ENCODE peak calls at places on chromosome 11, in seven cellular contexts. B is PC-9, Q is cardiac muscle cell, A is IMR-90, D is lower lobe of right lung, V is body of pancreas, U is mucosa of descending colon. C is an unnamed sample. For H3K36me3, the result is how much of the 10 kb centered on the place peaks cover.

GRCh38 chr11:103624708-103625623 is 411.5 kb upstream of the DDI1 start:
- DNase-seq in B (peak), Q (no peak), A (peak), D (no peak), V (no peak), U (no peak), C (peak)

GRCh38 chr11:8871283-8871775 is 39.7 kb upstream of the AKIP1 start:
- DNase-seq in B (peak), Q (peak), A (peak), D (peak), V (peak), U (peak), C (peak)

GRCh38 chr11:48003926-48004325 is 23.6 kb downstream of the PTPRJ start:
- DNase-seq in B (no peak), Q (no peak), A (no peak), D (no peak), V (no peak), U (no peak), C (no peak)

GRCh38 chr11:30453705-30454104 is 130.8 kb downstream of the ARL14EP start:
- DNase-seq in B (no peak), Q (no peak), A (no peak), D (no peak), V (no peak), U (no peak), C (no peak)

GRCh38 chr11:64004590-64004984 is 18.3 kb downstream of the OTUB1 start:
- DNase-seq in B (no peak), Q (no peak), A (no peak), D (no peak), V (no peak), U (no peak), C (no peak)

GRCh38 chr11:19905280-19905853 is 192.7 kb downstream of the NAV2 start:
- DNase-seq in B (no peak), Q (peak), A (peak), D (no peak), V (no peak), U (no peak), C (no peak)

GRCh38 chr11:104967493-104968364 is 645 bp downstream of the CASP4 start:
- DNase-seq in B (no peak), Q (no peak), A (peak), D (no peak), V (no peak), U (no peak), C (no peak)

GRCh38 chr11:64459016-64459415 is 100.1 kb downstream of the RPS6KA4 start:
- DNase-seq in B (no peak), Q (no peak), A (peak), D (no peak), V (no peak), U (no peak), C (no peak)

GRCh38 chr11:33006010-33006409 is 9.7 kb upstream of the DEPDC7 start:
- DNase-seq in B (no peak), Q (no peak), A (no peak), D (no peak), V (no peak), U (no peak), C (no peak)

GRCh38 chr11:45374130-45374529 is 88.0 kb upstream of the SYT13 start:
- DNase-seq in B (no peak), Q (no peak), A (no peak), D (no peak), V (no peak), U (no peak), C (no peak)

GRCh38 chr11:14638561-14638960 is 5.0 kb upstream of the PDE3B start:
- DNase-seq in B (no peak), Q (no peak), A (no peak), D (no peak), V (peak), U (no peak), C (no peak)

GRCh38 chr11:94536386-94536785 is 7.3 kb upstream of the FUT4 start:
- DNase-seq in B (no peak), Q (no peak), A (no peak), D (no peak), V (no peak), U (no peak), C (no peak)

GRCh38 chr11:76807206-76807875 is 24.2 kb downstream of the TSKU start:
- DNase-seq in B (peak), Q (peak), A (peak), D (peak), V (peak), U (peak), C (no peak)

GRCh38 chr11:2655834-2656622 is 43.8 kb downstream of the KCNQ1OT1 start:
- DNase-seq in B (no peak), Q (no peak), A (peak), D (no peak), V (peak), U (no peak), C (peak)

DNA sequence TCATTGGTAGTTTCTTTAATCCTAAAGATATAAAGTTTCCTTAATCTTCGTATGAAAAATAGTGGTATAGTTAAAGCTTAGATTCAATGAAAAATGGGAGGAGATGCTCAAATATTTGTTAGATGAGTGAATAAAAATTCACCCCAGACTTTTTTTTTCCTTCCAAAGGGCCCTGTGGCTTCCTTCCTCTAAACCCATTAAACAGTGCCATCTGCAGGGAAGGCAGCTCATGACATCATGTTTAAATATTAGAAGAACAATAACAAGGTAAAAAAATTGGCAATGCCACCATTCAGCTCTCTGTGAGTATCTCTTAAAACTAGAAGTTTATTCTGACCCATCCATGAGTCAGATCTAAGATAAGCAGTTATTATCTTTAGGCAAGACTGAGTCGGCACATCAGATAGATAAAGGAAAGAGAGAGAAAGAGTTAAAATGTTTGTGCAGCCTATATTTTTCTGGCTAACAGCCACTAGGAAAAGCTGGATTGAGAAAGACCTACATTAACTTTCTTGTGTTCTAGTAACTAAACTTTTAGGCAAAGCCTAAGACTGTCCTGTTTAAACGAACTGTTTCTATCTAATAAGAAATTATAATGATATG is 19.1 kb upstream of the OOSP1 start:
- DNase-seq in B (peak), Q (peak), A (peak), D (no peak), V (peak), U (no peak), C (no peak)
- TF ChIP-seq CTCF in B (peak), Q (peak), A (peak), D (peak), V (peak), U (peak), C (peak)

GRCh38 chr11:61406991-61407728 is 14.8 kb downstream of the TMEM216 start:
- DNase-seq in B (no peak), Q (no peak), A (no peak), D (no peak), V (no peak), U (no peak), C (no peak)

GRCh38 chr11:61406067-61406466 is 13.7 kb downstream of the TMEM216 start:
- DNase-seq in B (no peak), Q (no peak), A (no peak), D (no peak), V (no peak), U (no peak), C (no peak)

GRCh38 chr11:61401558-61401957 is 9.2 kb downstream of the TMEM216 start:
- DNase-seq in B (no peak), Q (no peak), A (no peak), D (no peak), V (no peak), U (no peak), C (no peak)

GRCh38 chr11:61404641-61405040 is 12.3 kb downstream of the TMEM216 start:
- DNase-seq in B (no peak), Q (no peak), A (no peak), D (no peak), V (no peak), U (no peak), C (no peak)
- H3K36me3 ChIP-seq in B (half or more), Q (half or more), A (under half), D (half or more), V (under half), U (under half), C (under half)

GRCh38 chr11:13016415-13016814 is 7.3 kb downstream of the RASSF10 start:
- DNase-seq in B (no peak), Q (no peak), A (no peak), D (no peak), V (no peak), U (no peak), C (no peak)
- TF ChIP-seq CTCF in B (no peak), Q (no peak), A (no peak), D (no peak), V (no peak), U (no peak), C (no peak)

GRCh38 chr11:73382747-73383146 is 6.5 kb downstream of the RELT start:
- DNase-seq in B (no peak), Q (no peak), A (no peak), D (no peak), V (no peak), U (no peak), C (no peak)

GRCh38 chr11:73384531-73384870 is 8.3 kb downstream of the RELT start:
- DNase-seq in B (no peak), Q (no peak), A (no peak), D (no peak), V (no peak), U (no peak), C (no peak)

GRCh38 chr11:73384127-73384441 is 7.9 kb downstream of the RELT start:
- DNase-seq in B (no peak), Q (no peak), A (no peak), D (no peak), V (no peak), U (no peak), C (no peak)

GRCh38 chr11:73382183-73382582 is 6.0 kb downstream of the RELT start:
- DNase-seq in B (no peak), Q (peak), A (no peak), D (no peak), V (no peak), U (no peak), C (no peak)

DNA sequence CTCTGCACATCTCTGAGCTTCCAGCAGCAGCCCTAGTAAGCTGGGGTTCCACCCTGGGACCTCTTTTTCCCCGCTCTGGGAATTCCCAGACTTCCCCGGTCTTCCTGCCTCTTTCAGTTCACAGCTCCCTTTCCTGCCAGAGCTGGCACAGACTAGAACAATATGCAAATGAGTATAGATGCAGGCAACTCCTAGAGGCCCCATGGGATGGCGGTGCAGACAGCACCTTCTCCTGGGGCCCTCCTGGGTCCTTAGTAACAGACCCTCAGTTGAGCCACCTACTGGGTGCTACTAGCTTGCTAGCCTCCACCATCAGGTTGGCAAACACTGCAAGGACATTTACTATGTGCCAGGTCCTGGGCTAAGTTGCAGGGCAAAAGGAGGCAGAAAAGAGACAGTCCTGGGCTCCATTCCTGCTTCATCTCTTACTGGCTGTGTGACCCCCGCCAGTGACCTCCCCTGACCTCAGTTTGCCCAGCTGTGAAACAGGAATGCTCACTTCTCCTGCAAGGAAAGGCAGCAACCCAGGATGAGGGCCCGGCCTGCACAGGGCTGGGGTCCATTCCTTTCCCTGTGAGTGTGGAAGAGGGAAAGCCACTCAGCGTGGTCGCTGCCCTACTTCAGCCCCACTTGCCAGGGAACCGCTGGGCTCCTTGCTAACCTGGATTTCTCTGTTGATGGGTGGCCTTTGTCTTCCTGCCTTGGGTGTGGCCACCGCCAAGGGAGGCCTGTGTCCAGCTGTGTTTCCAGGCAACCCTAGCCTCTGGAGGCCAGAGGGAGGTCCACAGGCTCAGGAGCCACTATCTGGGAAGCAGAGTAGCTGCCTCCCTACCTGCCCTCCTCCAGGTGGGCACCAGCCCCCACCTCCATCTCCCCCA is 7.3 kb downstream of the RELT start:
- DNase-seq in B (peak), Q (no peak), A (no peak), D (no peak), V (no peak), U (no peak), C (no peak)
- H3K36me3 ChIP-seq in B (under half), Q (under half), A (under half), D (under half), V (under half), U (under half), C (under half)

GRCh38 chr11:99019676-99020075 is 1.1 kb upstream of the CNTN5 start:
- DNase-seq in B (no peak), Q (no peak), A (no peak), D (no peak), V (no peak), U (no peak), C (no peak)

GRCh38 chr11:99015634-99016454 is 4.9 kb upstream of the CNTN5 start:
- DNase-seq in B (no peak), Q (peak), A (peak), D (no peak), V (no peak), U (no peak), C (no peak)

GRCh38 chr11:99020324-99021225 is at the start of gene CNTN5:
- DNase-seq in B (peak), Q (peak), A (peak), D (peak), V (peak), U (peak), C (no peak)
- TF ChIP-seq CTCF in B (no peak), Q (no peak), A (no peak), D (no peak), V (no peak), U (no peak), C (no peak)

GRCh38 chr11:128765571-128766530 is 72.0 kb downstream of the FLI1 start:
- DNase-seq in B (no peak), Q (no peak), A (no peak), D (no peak), V (peak), U (no peak), C (no peak)
- H3K36me3 ChIP-seq in B (under half), Q (under half), A (under half), D (half or more), V (under half), U (under half), C (under half)

GRCh38 chr11:119641991-119642745 is 86.8 kb downstream of the NECTIN1 start:
- DNase-seq in B (peak), Q (peak), A (peak), D (no peak), V (peak), U (no peak), C (no peak)
- TF ChIP-seq CTCF in B (peak), Q (peak), A (peak), D (peak), V (peak), U (peak), C (peak)